ENCODE peak calls at places on chromosomes 12 and 14, in four cellular contexts. T, P, E and A are unnamed samples.

GRCh38 chr12:116962783-116963356 is 52.1 kb downstream of the FBXW8 start:
- DNase-seq in T (no peak), P (no peak), E (no peak), A (no peak)

GRCh38 chr14:75249251-75249957 is 29.2 kb upstream of the FOS start:
- DNase-seq in T (no peak), P (peak), E (no peak), A (no peak)

GRCh38 chr12:107411792-107412535 is 273.6 kb upstream of the PWP1 start:
- DNase-seq in T (no peak), P (no peak), E (no peak), A (no peak)

GRCh38 chr14:98323850-98324249 is 948.1 kb downstream of the BCL11B start:
- DNase-seq in T (no peak), P (no peak), E (no peak), A (no peak)

GRCh38 chr12:41217731-41218130 is 29.6 kb downstream of the PDZRN4 start:
- DNase-seq in T (no peak), P (no peak), E (no peak), A (no peak)

GRCh38 chr12:103542078-103542477 is 45.0 kb upstream of the STAB2 start:
- DNase-seq in T (no peak), P (no peak), E (no peak), A (no peak)

GRCh38 chr12:14928946-14929345 is 9.4 kb downstream of the ERP27 start:
- DNase-seq in T (no peak), P (no peak), E (no peak), A (no peak)

GRCh38 chr14:26598081-26598671 is 343 bp upstream of the NOVA1 start:
- DNase-seq in T (peak), P (peak), E (peak), A (peak)

GRCh38 chr14:79491161-79491560 is 720.1 kb downstream of the DIO2 start:
- DNase-seq in T (no peak), P (no peak), E (no peak), A (no peak)

GRCh38 chr14:96351986-96352385 is 11.2 kb downstream of the ATG2B start:
- DNase-seq in T (no peak), P (no peak), E (no peak), A (no peak)

GRCh38 chr12:64187370-64187769 is 34.7 kb downstream of the KICS2 start:
- DNase-seq in T (no peak), P (no peak), E (no peak), A (no peak)

GRCh38 chr12:52645120-52645761 is 6.8 kb downstream of the KRT2 start:
- DNase-seq in T (no peak), P (no peak), E (no peak), A (no peak)

GRCh38 chr14:79861111-79861510 is 350.2 kb downstream of the DIO2 start:
- DNase-seq in T (no peak), P (no peak), E (no peak), A (no peak)

GRCh38 chr14:50260511-50260910 is 29.1 kb upstream of the SOS2 start:
- DNase-seq in T (no peak), P (no peak), E (no peak), A (no peak)

GRCh38 chr12:106245767-106246166 is 2.1 kb downstream of the CKAP4 start:
- DNase-seq in T (no peak), P (peak), E (no peak), A (no peak)

GRCh38 chr14:67172520-67172919 is 16.7 kb upstream of the GARIN2 start:
- DNase-seq in T (no peak), P (no peak), E (no peak), A (no peak)

GRCh38 chr12:120534203-120534702 is at the start of gene RNF10:
- DNase-seq in T (peak), P (peak), E (peak), A (peak)

GRCh38 chr12:51430196-51430895 is 5.7 kb downstream of the SLC4A8 start:
- DNase-seq in T (no peak), P (no peak), E (peak), A (no peak)